ENCODE peak calls at places on chromosomes 16 and 17, in six cellular contexts. Q is pancreas, U is AG04450, H is transverse colon, C is colonic mucosa, R is left lung. I is an unnamed sample.
A peak's percentile ranks its signal among the peaks of the same experiment; 100 is the strongest.

GRCh38 chr16:59886021-59886420 is 1151.9 kb upstream of the GOT2 start:
- DNase-seq in Q (no peak), H (no peak), C (no peak), U (no peak), R (no peak), I (no peak)

GRCh38 chr16:2023098-2023925 is 3.4 kb upstream of the NHERF2 start:
- DNase-seq in C (peak; percentile 98), H (peak; percentile 97), R (peak; percentile 92), Q (peak; percentile 99), U (peak; percentile 66), I (peak; percentile 94)

GRCh38 chr16:72832640-72833039 is 215.3 kb downstream of the ZFHX3 start:
- DNase-seq in C (peak; percentile 89), U (no peak), Q (peak; percentile 97), R (peak; percentile 76), H (peak; percentile 84), I (peak; percentile 64)

GRCh38 chr17:2708585-2709172 is 2.9 kb downstream of the CLUH start:
- DNase-seq in H (no peak), Q (no peak), U (no peak), R (no peak), C (no peak), I (no peak)

GRCh38 chr17:35778641-35779196 is 16.7 kb downstream of the MMP28 start:
- DNase-seq in C (no peak), Q (no peak), U (no peak), H (no peak), R (no peak), I (no peak)

GRCh38 chr17:50332196-50332595 is 13.7 kb upstream of the XYLT2 start:
- DNase-seq in H (no peak), C (no peak), U (no peak), Q (no peak), R (no peak), I (no peak)

GRCh38 chr16:58614860-58615259 is 14.8 kb downstream of the CNOT1 start:
- DNase-seq in C (no peak), Q (no peak), R (no peak), U (no peak), H (no peak), I (no peak)

GRCh38 chr16:81645303-81645702 is 133.8 kb upstream of the PLCG2 start:
- DNase-seq in U (peak; percentile 42), H (peak; percentile 54), Q (no peak), C (no peak), R (peak; percentile 58), I (peak; percentile 87)

GRCh38 chr17:62119373-62119772 is 54.3 kb upstream of the MED13 start:
- DNase-seq in C (no peak), R (no peak), U (no peak), H (no peak), Q (no peak), I (no peak)

GRCh38 chr16:64962786-64963185 is 159.1 kb downstream of the CDH11 start:
- DNase-seq in R (no peak), Q (no peak), U (no peak), H (no peak), C (no peak), I (no peak)
- H3K27ac ChIP-seq in R (no peak overlapping the region), Q (no peak overlapping the region), U (no peak overlapping the region), H (no peak overlapping the region), C (no peak overlapping the region), I (no peak overlapping the region)

GRCh38 chr16:69481901-69482341 is 57.5 kb downstream of the CYB5B start:
- DNase-seq in C (peak; percentile 50), H (peak; percentile 31), Q (no peak), R (peak; percentile 78), U (no peak), I (peak; percentile 89)
- H3K27ac ChIP-seq in C (peak overlapping the region; percentile 35), H (peak overlapping the region; percentile 62), Q (no peak overlapping the region), R (peak overlapping the region; percentile 81), U (peak overlapping the region; percentile 47), I (peak overlapping the region; percentile 88)

GRCh38 chr16:50166511-50167500 is 13.7 kb downstream of the TENT4B start:
- DNase-seq in C (peak; percentile 16), U (no peak), Q (no peak), R (no peak), H (no peak), I (no peak)
- H3K27ac ChIP-seq in C (no peak overlapping the region), U (no peak overlapping the region), Q (no peak overlapping the region), R (no peak overlapping the region), H (peak overlapping the region; percentile 48), I (no peak overlapping the region)

GRCh38 chr17:43211123-43211479 is 574 bp upstream of the TMEM106A start:
- DNase-seq in U (no peak), Q (no peak), H (no peak), R (no peak), C (no peak), I (no peak)
- H3K27ac ChIP-seq in U (peak overlapping the region; percentile 80), Q (peak overlapping the region; percentile 84), H (peak overlapping the region; percentile 85), R (peak overlapping the region; percentile 87), C (peak overlapping the region; percentile 93), I (peak overlapping the region; percentile 84)

I was measured in breast epithelium.